ENCODE peak calls at places on chromosome 10, in eight cellular contexts. One of them, this sample, is unnamed.

GRCh38 chr10:113539789-113540188 is 13.1 kb upstream of the HABP2 start:
- DNase-seq in activated T-helper 1 cell treated with anti-CD3 and anti-CD28 coated beads, Interleukin-12 subunit alpha, Interleukin-12 subunit beta, Interleukin-2, Interleukin-4 antibody, amounts not matched to agents 30 ng/mL and 10 ng/mL and 1 ng/mL, durations not matched to agents 14 hours and 24 hours and 36 hours: no peak
- DNase-seq in anterior cingulate cortex: no peak
- DNase-seq in T-helper 2 cell: no peak
- DNase-seq in amygdala: no peak
- DNase-seq in AML-193: no peak
- DNase-seq in transverse colon: no peak
- DNase-seq in psoas muscle: peak; percentile 56
- DNase-seq in this sample: peak; percentile 21

GRCh38 chr10:94645285-94645684 is 38.2 kb upstream of the CYP2C18 start:
- DNase-seq in activated T-helper 1 cell treated with anti-CD3 and anti-CD28 coated beads, Interleukin-12 subunit alpha, Interleukin-12 subunit beta, Interleukin-2, Interleukin-4 antibody, amounts not matched to agents 30 ng/mL and 10 ng/mL and 1 ng/mL, durations not matched to agents 14 hours and 24 hours and 36 hours: no peak
- DNase-seq in anterior cingulate cortex: no peak
- DNase-seq in amygdala: no peak
- DNase-seq in T-helper 2 cell: no peak
- DNase-seq in AML-193: no peak
- DNase-seq in transverse colon: no peak
- DNase-seq in psoas muscle: no peak
- DNase-seq in this sample: no peak

GRCh38 chr10:80493482-80494021 is 39.4 kb downstream of the TSPAN14 start:
- DNase-seq in activated T-helper 1 cell treated with anti-CD3 and anti-CD28 coated beads, Interleukin-12 subunit alpha, Interleukin-12 subunit beta, Interleukin-2, Interleukin-4 antibody, amounts not matched to agents 30 ng/mL and 10 ng/mL and 1 ng/mL, durations not matched to agents 14 hours and 24 hours and 36 hours: no peak
- DNase-seq in anterior cingulate cortex: no peak
- DNase-seq in amygdala: no peak
- DNase-seq in transverse colon: no peak
- DNase-seq in psoas muscle: no peak
- DNase-seq in T-helper 2 cell: peak; percentile 75
- DNase-seq in AML-193: no peak
- DNase-seq in this sample: no peak

GRCh38 chr10:96306516-96306915 is 2.3 kb downstream of the DNTT start:
- DNase-seq in AML-193: peak; percentile 86
- DNase-seq in psoas muscle: peak; percentile 73
- DNase-seq in anterior cingulate cortex: no peak
- DNase-seq in transverse colon: peak; percentile 41
- DNase-seq in activated T-helper 1 cell treated with anti-CD3 and anti-CD28 coated beads, Interleukin-12 subunit alpha, Interleukin-12 subunit beta, Interleukin-2, Interleukin-4 antibody, amounts not matched to agents 30 ng/mL and 10 ng/mL and 1 ng/mL, durations not matched to agents 14 hours and 24 hours and 36 hours: no peak
- DNase-seq in T-helper 2 cell: no peak
- DNase-seq in amygdala: peak; percentile 18
- DNase-seq in this sample: peak; percentile 44

GRCh38 chr10:132691711-132692153 is 94.2 kb downstream of the NKX6-2 start:
- DNase-seq in activated T-helper 1 cell treated with anti-CD3 and anti-CD28 coated beads, Interleukin-12 subunit alpha, Interleukin-12 subunit beta, Interleukin-2, Interleukin-4 antibody, amounts not matched to agents 30 ng/mL and 10 ng/mL and 1 ng/mL, durations not matched to agents 14 hours and 24 hours and 36 hours: no peak
- DNase-seq in T-helper 2 cell: no peak
- DNase-seq in transverse colon: no peak
- DNase-seq in amygdala: no peak
- DNase-seq in AML-193: no peak
- DNase-seq in psoas muscle: peak; percentile 32
- DNase-seq in anterior cingulate cortex: no peak
- DNase-seq in this sample: no peak

GRCh38 chr10:71840177-71840711 is 10.8 kb downstream of the PSAP start:
- DNase-seq in AML-193: no peak
- DNase-seq in transverse colon: peak; percentile 66
- DNase-seq in activated T-helper 1 cell treated with anti-CD3 and anti-CD28 coated beads, Interleukin-12 subunit alpha, Interleukin-12 subunit beta, Interleukin-2, Interleukin-4 antibody, amounts not matched to agents 30 ng/mL and 10 ng/mL and 1 ng/mL, durations not matched to agents 14 hours and 24 hours and 36 hours: no peak
- DNase-seq in amygdala: peak; percentile 57
- DNase-seq in psoas muscle: peak; percentile 75
- DNase-seq in T-helper 2 cell: no peak
- DNase-seq in anterior cingulate cortex: peak; percentile 84
- DNase-seq in this sample: peak; percentile 81

GRCh38 chr10:79927111-79927828 is 21.6 kb downstream of the SFTPD start:
- DNase-seq in anterior cingulate cortex: peak; percentile 78
- DNase-seq in AML-193: no peak
- DNase-seq in amygdala: peak; percentile 31
- DNase-seq in psoas muscle: no peak
- DNase-seq in activated T-helper 1 cell treated with anti-CD3 and anti-CD28 coated beads, Interleukin-12 subunit alpha, Interleukin-12 subunit beta, Interleukin-2, Interleukin-4 antibody, amounts not matched to agents 30 ng/mL and 10 ng/mL and 1 ng/mL, durations not matched to agents 14 hours and 24 hours and 36 hours: no peak
- DNase-seq in transverse colon: no peak
- DNase-seq in T-helper 2 cell: no peak
- DNase-seq in this sample: no peak

GRCh38 chr10:11908536-11908935 is 85.4 kb downstream of the PROSER2 start:
- DNase-seq in anterior cingulate cortex: no peak
- DNase-seq in psoas muscle: no peak
- DNase-seq in amygdala: no peak
- DNase-seq in activated T-helper 1 cell treated with anti-CD3 and anti-CD28 coated beads, Interleukin-12 subunit alpha, Interleukin-12 subunit beta, Interleukin-2, Interleukin-4 antibody, amounts not matched to agents 30 ng/mL and 10 ng/mL and 1 ng/mL, durations not matched to agents 14 hours and 24 hours and 36 hours: no peak
- DNase-seq in T-helper 2 cell: no peak
- DNase-seq in AML-193: no peak
- DNase-seq in transverse colon: no peak
- DNase-seq in this sample: no peak

GRCh38 chr10:70847666-70848360 is 32.1 kb downstream of the SGPL1 start:
- DNase-seq in amygdala: no peak
- DNase-seq in transverse colon: no peak
- DNase-seq in activated T-helper 1 cell treated with anti-CD3 and anti-CD28 coated beads, Interleukin-12 subunit alpha, Interleukin-12 subunit beta, Interleukin-2, Interleukin-4 antibody, amounts not matched to agents 30 ng/mL and 10 ng/mL and 1 ng/mL, durations not matched to agents 14 hours and 24 hours and 36 hours: no peak
- DNase-seq in psoas muscle: no peak
- DNase-seq in anterior cingulate cortex: no peak
- DNase-seq in AML-193: no peak
- DNase-seq in T-helper 2 cell: no peak
- DNase-seq in this sample: no peak

GRCh38 chr10:35153723-35154122 is 27.1 kb downstream of the CREM start:
- DNase-seq in T-helper 2 cell: no peak
- DNase-seq in activated T-helper 1 cell treated with anti-CD3 and anti-CD28 coated beads, Interleukin-12 subunit alpha, Interleukin-12 subunit beta, Interleukin-2, Interleukin-4 antibody, amounts not matched to agents 30 ng/mL and 10 ng/mL and 1 ng/mL, durations not matched to agents 14 hours and 24 hours and 36 hours: no peak
- DNase-seq in amygdala: no peak
- DNase-seq in transverse colon: no peak
- DNase-seq in AML-193: no peak
- DNase-seq in anterior cingulate cortex: no peak
- DNase-seq in psoas muscle: no peak
- DNase-seq in this sample: no peak

GRCh38 chr10:16893664-16894063 is 76.4 kb upstream of the RSU1 start:
- DNase-seq in activated T-helper 1 cell treated with anti-CD3 and anti-CD28 coated beads, Interleukin-12 subunit alpha, Interleukin-12 subunit beta, Interleukin-2, Interleukin-4 antibody, amounts not matched to agents 30 ng/mL and 10 ng/mL and 1 ng/mL, durations not matched to agents 14 hours and 24 hours and 36 hours: no peak
- DNase-seq in transverse colon: no peak
- DNase-seq in AML-193: no peak
- DNase-seq in T-helper 2 cell: no peak
- DNase-seq in psoas muscle: no peak
- DNase-seq in anterior cingulate cortex: no peak
- DNase-seq in amygdala: no peak
- DNase-seq in this sample: no peak

GRCh38 chr10:101686133-101686925 is 8.6 kb downstream of the FBXW4 start:
- DNase-seq in psoas muscle: no peak
- DNase-seq in activated T-helper 1 cell treated with anti-CD3 and anti-CD28 coated beads, Interleukin-12 subunit alpha, Interleukin-12 subunit beta, Interleukin-2, Interleukin-4 antibody, amounts not matched to agents 30 ng/mL and 10 ng/mL and 1 ng/mL, durations not matched to agents 14 hours and 24 hours and 36 hours: no peak
- DNase-seq in amygdala: no peak
- DNase-seq in AML-193: no peak
- DNase-seq in anterior cingulate cortex: no peak
- DNase-seq in transverse colon: no peak
- DNase-seq in T-helper 2 cell: no peak
- DNase-seq in this sample: no peak

GRCh38 chr10:101341438-101341837 is 12.5 kb upstream of the BTRC start:
- DNase-seq in T-helper 2 cell: no peak
- DNase-seq in AML-193: no peak
- DNase-seq in psoas muscle: no peak
- DNase-seq in amygdala: no peak
- DNase-seq in transverse colon: no peak
- DNase-seq in anterior cingulate cortex: no peak
- DNase-seq in activated T-helper 1 cell treated with anti-CD3 and anti-CD28 coated beads, Interleukin-12 subunit alpha, Interleukin-12 subunit beta, Interleukin-2, Interleukin-4 antibody, amounts not matched to agents 30 ng/mL and 10 ng/mL and 1 ng/mL, durations not matched to agents 14 hours and 24 hours and 36 hours: no peak
- DNase-seq in this sample: no peak

GRCh38 chr10:70974351-70974901 is 86.1 kb upstream of the PCBD1 start:
- DNase-seq in psoas muscle: no peak
- DNase-seq in amygdala: no peak
- DNase-seq in anterior cingulate cortex: no peak
- DNase-seq in AML-193: no peak
- DNase-seq in activated T-helper 1 cell treated with anti-CD3 and anti-CD28 coated beads, Interleukin-12 subunit alpha, Interleukin-12 subunit beta, Interleukin-2, Interleukin-4 antibody, amounts not matched to agents 30 ng/mL and 10 ng/mL and 1 ng/mL, durations not matched to agents 14 hours and 24 hours and 36 hours: no peak
- DNase-seq in transverse colon: no peak
- DNase-seq in T-helper 2 cell: peak; percentile 5
- DNase-seq in this sample: no peak

GRCh38 chr10:59362991-59363390 is 642 bp upstream of the FAM13C start:
- DNase-seq in psoas muscle: peak; percentile 74
- DNase-seq in amygdala: peak; percentile 64
- DNase-seq in transverse colon: peak; percentile 60
- DNase-seq in activated T-helper 1 cell treated with anti-CD3 and anti-CD28 coated beads, Interleukin-12 subunit alpha, Interleukin-12 subunit beta, Interleukin-2, Interleukin-4 antibody, amounts not matched to agents 30 ng/mL and 10 ng/mL and 1 ng/mL, durations not matched to agents 14 hours and 24 hours and 36 hours: no peak
- DNase-seq in AML-193: no peak
- DNase-seq in anterior cingulate cortex: peak; percentile 64
- DNase-seq in T-helper 2 cell: peak; percentile 0
- DNase-seq in this sample: peak; percentile 51

GRCh38 chr10:8035641-8036520 is 18.6 kb upstream of the GATA3 start:
- DNase-seq in amygdala: no peak
- DNase-seq in anterior cingulate cortex: no peak
- DNase-seq in activated T-helper 1 cell treated with anti-CD3 and anti-CD28 coated beads, Interleukin-12 subunit alpha, Interleukin-12 subunit beta, Interleukin-2, Interleukin-4 antibody, amounts not matched to agents 30 ng/mL and 10 ng/mL and 1 ng/mL, durations not matched to agents 14 hours and 24 hours and 36 hours: no peak
- DNase-seq in T-helper 2 cell: no peak
- DNase-seq in transverse colon: no peak
- DNase-seq in AML-193: no peak
- DNase-seq in psoas muscle: no peak
- DNase-seq in this sample: no peak

GRCh38 chr10:125637496-125637895 is 45.5 kb downstream of the TEX36 start:
- DNase-seq in T-helper 2 cell: no peak
- DNase-seq in transverse colon: no peak
- DNase-seq in psoas muscle: no peak
- DNase-seq in amygdala: no peak
- DNase-seq in AML-193: no peak
- DNase-seq in anterior cingulate cortex: no peak
- DNase-seq in activated T-helper 1 cell treated with anti-CD3 and anti-CD28 coated beads, Interleukin-12 subunit alpha, Interleukin-12 subunit beta, Interleukin-2, Interleukin-4 antibody, amounts not matched to agents 30 ng/mL and 10 ng/mL and 1 ng/mL, durations not matched to agents 14 hours and 24 hours and 36 hours: no peak
- DNase-seq in this sample: no peak

GRCh38 chr10:103802081-103802480 is 53.3 kb downstream of the SH3PXD2A start:
- DNase-seq in psoas muscle: no peak
- DNase-seq in amygdala: no peak
- DNase-seq in anterior cingulate cortex: no peak
- DNase-seq in transverse colon: no peak
- DNase-seq in T-helper 2 cell: no peak
- DNase-seq in AML-193: no peak
- DNase-seq in activated T-helper 1 cell treated with anti-CD3 and anti-CD28 coated beads, Interleukin-12 subunit alpha, Interleukin-12 subunit beta, Interleukin-2, Interleukin-4 antibody, amounts not matched to agents 30 ng/mL and 10 ng/mL and 1 ng/mL, durations not matched to agents 14 hours and 24 hours and 36 hours: no peak
- DNase-seq in this sample: no peak

GRCh38 chr10:72045586-72045985 is 42.8 kb downstream of the SPOCK2 start:
- DNase-seq in amygdala: no peak
- DNase-seq in activated T-helper 1 cell treated with anti-CD3 and anti-CD28 coated beads, Interleukin-12 subunit alpha, Interleukin-12 subunit beta, Interleukin-2, Interleukin-4 antibody, amounts not matched to agents 30 ng/mL and 10 ng/mL and 1 ng/mL, durations not matched to agents 14 hours and 24 hours and 36 hours: no peak
- DNase-seq in transverse colon: no peak
- DNase-seq in AML-193: no peak
- DNase-seq in anterior cingulate cortex: no peak
- DNase-seq in T-helper 2 cell: no peak
- DNase-seq in psoas muscle: no peak
- DNase-seq in this sample: no peak

GRCh38 chr10:100043796-100044195 is 34.0 kb upstream of the DNMBP start:
- DNase-seq in T-helper 2 cell: no peak
- DNase-seq in transverse colon: no peak
- DNase-seq in amygdala: no peak
- DNase-seq in anterior cingulate cortex: no peak
- DNase-seq in AML-193: no peak
- DNase-seq in psoas muscle: peak; percentile 77
- DNase-seq in activated T-helper 1 cell treated with anti-CD3 and anti-CD28 coated beads, Interleukin-12 subunit alpha, Interleukin-12 subunit beta, Interleukin-2, Interleukin-4 antibody, amounts not matched to agents 30 ng/mL and 10 ng/mL and 1 ng/mL, durations not matched to agents 14 hours and 24 hours and 36 hours: no peak
- DNase-seq in this sample: no peak

GRCh38 chr10:55263327-55263726 is 462.3 kb upstream of the PCDH15 start:
- DNase-seq in anterior cingulate cortex: no peak
- DNase-seq in transverse colon: no peak
- DNase-seq in T-helper 2 cell: no peak
- DNase-seq in activated T-helper 1 cell treated with anti-CD3 and anti-CD28 coated beads, Interleukin-12 subunit alpha, Interleukin-12 subunit beta, Interleukin-2, Interleukin-4 antibody, amounts not matched to agents 30 ng/mL and 10 ng/mL and 1 ng/mL, durations not matched to agents 14 hours and 24 hours and 36 hours: no peak
- DNase-seq in AML-193: no peak
- DNase-seq in amygdala: no peak
- DNase-seq in psoas muscle: no peak
- DNase-seq in this sample: no peak

GRCh38 chr10:28400176-28400575 is 97.3 kb upstream of the MPP7 start:
- DNase-seq in transverse colon: peak; percentile 61
- DNase-seq in AML-193: no peak
- DNase-seq in anterior cingulate cortex: no peak
- DNase-seq in activated T-helper 1 cell treated with anti-CD3 and anti-CD28 coated beads, Interleukin-12 subunit alpha, Interleukin-12 subunit beta, Interleukin-2, Interleukin-4 antibody, amounts not matched to agents 30 ng/mL and 10 ng/mL and 1 ng/mL, durations not matched to agents 14 hours and 24 hours and 36 hours: no peak
- DNase-seq in amygdala: no peak
- DNase-seq in psoas muscle: no peak
- DNase-seq in T-helper 2 cell: no peak
- DNase-seq in this sample: no peak

GRCh38 chr10:78404296-78404695 is 370.6 kb downstream of the RPS24 start:
- DNase-seq in psoas muscle: no peak
- DNase-seq in anterior cingulate cortex: no peak
- DNase-seq in activated T-helper 1 cell treated with anti-CD3 and anti-CD28 coated beads, Interleukin-12 subunit alpha, Interleukin-12 subunit beta, Interleukin-2, Interleukin-4 antibody, amounts not matched to agents 30 ng/mL and 10 ng/mL and 1 ng/mL, durations not matched to agents 14 hours and 24 hours and 36 hours: no peak
- DNase-seq in transverse colon: no peak
- DNase-seq in T-helper 2 cell: no peak
- DNase-seq in AML-193: no peak
- DNase-seq in amygdala: no peak
- DNase-seq in this sample: no peak

GRCh38 chr10:70403483-70404035 is 386 bp upstream of the EIF4EBP2 start:
- DNase-seq in AML-193: no peak
- DNase-seq in transverse colon: no peak
- DNase-seq in anterior cingulate cortex: no peak
- DNase-seq in amygdala: no peak
- DNase-seq in psoas muscle: no peak
- DNase-seq in activated T-helper 1 cell treated with anti-CD3 and anti-CD28 coated beads, Interleukin-12 subunit alpha, Interleukin-12 subunit beta, Interleukin-2, Interleukin-4 antibody, amounts not matched to agents 30 ng/mL and 10 ng/mL and 1 ng/mL, durations not matched to agents 14 hours and 24 hours and 36 hours: no peak
- DNase-seq in T-helper 2 cell: no peak
- DNase-seq in this sample: no peak

GRCh38 chr10:52212062-52212461 is 102.0 kb upstream of the DKK1 start:
- DNase-seq in anterior cingulate cortex: no peak
- DNase-seq in AML-193: no peak
- DNase-seq in T-helper 2 cell: no peak
- DNase-seq in transverse colon: peak; percentile 13
- DNase-seq in activated T-helper 1 cell treated with anti-CD3 and anti-CD28 coated beads, Interleukin-12 subunit alpha, Interleukin-12 subunit beta, Interleukin-2, Interleukin-4 antibody, amounts not matched to agents 30 ng/mL and 10 ng/mL and 1 ng/mL, durations not matched to agents 14 hours and 24 hours and 36 hours: no peak
- DNase-seq in amygdala: no peak
- DNase-seq in psoas muscle: no peak
- DNase-seq in this sample: no peak

GRCh38 chr10:83078160-83078559 is 1061.1 kb upstream of the GHITM start:
- DNase-seq in transverse colon: no peak
- DNase-seq in anterior cingulate cortex: no peak
- DNase-seq in AML-193: no peak
- DNase-seq in T-helper 2 cell: no peak
- DNase-seq in psoas muscle: no peak
- DNase-seq in activated T-helper 1 cell treated with anti-CD3 and anti-CD28 coated beads, Interleukin-12 subunit alpha, Interleukin-12 subunit beta, Interleukin-2, Interleukin-4 antibody, amounts not matched to agents 30 ng/mL and 10 ng/mL and 1 ng/mL, durations not matched to agents 14 hours and 24 hours and 36 hours: no peak
- DNase-seq in amygdala: no peak
- DNase-seq in this sample: no peak

GRCh38 chr10:69092959-69093850 is 5.3 kb downstream of the SRGN start:
- DNase-seq in AML-193: peak; percentile 65
- DNase-seq in anterior cingulate cortex: no peak
- DNase-seq in T-helper 2 cell: peak; percentile 89
- DNase-seq in psoas muscle: peak; percentile 60
- DNase-seq in activated T-helper 1 cell treated with anti-CD3 and anti-CD28 coated beads, Interleukin-12 subunit alpha, Interleukin-12 subunit beta, Interleukin-2, Interleukin-4 antibody, amounts not matched to agents 30 ng/mL and 10 ng/mL and 1 ng/mL, durations not matched to agents 14 hours and 24 hours and 36 hours: peak; percentile 80
- DNase-seq in amygdala: no peak
- DNase-seq in transverse colon: peak; percentile 84
- DNase-seq in this sample: no peak

GRCh38 chr10:72353028-72353962 is 1.4 kb downstream of the DNAJB12 start:
- DNase-seq in transverse colon: no peak
- DNase-seq in psoas muscle: no peak
- DNase-seq in amygdala: no peak
- DNase-seq in AML-193: no peak
- DNase-seq in activated T-helper 1 cell treated with anti-CD3 and anti-CD28 coated beads, Interleukin-12 subunit alpha, Interleukin-12 subunit beta, Interleukin-2, Interleukin-4 antibody, amounts not matched to agents 30 ng/mL and 10 ng/mL and 1 ng/mL, durations not matched to agents 14 hours and 24 hours and 36 hours: no peak
- DNase-seq in T-helper 2 cell: no peak
- DNase-seq in anterior cingulate cortex: peak; percentile 16
- DNase-seq in this sample: no peak

GRCh38 chr10:132296671-132297443 is 10.9 kb downstream of the STK32C start:
- DNase-seq in amygdala: no peak
- DNase-seq in anterior cingulate cortex: no peak
- DNase-seq in psoas muscle: no peak
- DNase-seq in transverse colon: no peak
- DNase-seq in activated T-helper 1 cell treated with anti-CD3 and anti-CD28 coated beads, Interleukin-12 subunit alpha, Interleukin-12 subunit beta, Interleukin-2, Interleukin-4 antibody, amounts not matched to agents 30 ng/mL and 10 ng/mL and 1 ng/mL, durations not matched to agents 14 hours and 24 hours and 36 hours: no peak
- DNase-seq in AML-193: no peak
- DNase-seq in T-helper 2 cell: no peak
- DNase-seq in this sample: no peak

GRCh38 chr10:29238531-29239080 is 50.3 kb upstream of the LYZL1 start:
- DNase-seq in T-helper 2 cell: no peak
- DNase-seq in psoas muscle: no peak
- DNase-seq in anterior cingulate cortex: no peak
- DNase-seq in amygdala: no peak
- DNase-seq in transverse colon: no peak
- DNase-seq in AML-193: no peak
- DNase-seq in activated T-helper 1 cell treated with anti-CD3 and anti-CD28 coated beads, Interleukin-12 subunit alpha, Interleukin-12 subunit beta, Interleukin-2, Interleukin-4 antibody, amounts not matched to agents 30 ng/mL and 10 ng/mL and 1 ng/mL, durations not matched to agents 14 hours and 24 hours and 36 hours: no peak
- DNase-seq in this sample: no peak

GRCh38 chr10:132397671-132398565 is 918 bp downstream of the PWWP2B start:
- DNase-seq in T-helper 2 cell: peak; percentile 21
- DNase-seq in amygdala: no peak
- DNase-seq in anterior cingulate cortex: no peak
- DNase-seq in psoas muscle: peak; percentile 72
- DNase-seq in activated T-helper 1 cell treated with anti-CD3 and anti-CD28 coated beads, Interleukin-12 subunit alpha, Interleukin-12 subunit beta, Interleukin-2, Interleukin-4 antibody, amounts not matched to agents 30 ng/mL and 10 ng/mL and 1 ng/mL, durations not matched to agents 14 hours and 24 hours and 36 hours: peak; percentile 18
- DNase-seq in AML-193: peak; percentile 38
- DNase-seq in transverse colon: peak; percentile 67
- DNase-seq in this sample: no peak

GRCh38 chr10:33422779-33423520 is 88.5 kb upstream of the NRP1 start:
- DNase-seq in T-helper 2 cell: no peak
- DNase-seq in anterior cingulate cortex: no peak
- DNase-seq in activated T-helper 1 cell treated with anti-CD3 and anti-CD28 coated beads, Interleukin-12 subunit alpha, Interleukin-12 subunit beta, Interleukin-2, Interleukin-4 antibody, amounts not matched to agents 30 ng/mL and 10 ng/mL and 1 ng/mL, durations not matched to agents 14 hours and 24 hours and 36 hours: no peak
- DNase-seq in transverse colon: no peak
- DNase-seq in AML-193: no peak
- DNase-seq in psoas muscle: no peak
- DNase-seq in amygdala: no peak
- DNase-seq in this sample: peak; percentile 2

GRCh38 chr10:51972733-51973346 is 273.4 kb upstream of the CSTF2T start:
- DNase-seq in transverse colon: no peak
- DNase-seq in activated T-helper 1 cell treated with anti-CD3 and anti-CD28 coated beads, Interleukin-12 subunit alpha, Interleukin-12 subunit beta, Interleukin-2, Interleukin-4 antibody, amounts not matched to agents 30 ng/mL and 10 ng/mL and 1 ng/mL, durations not matched to agents 14 hours and 24 hours and 36 hours: no peak
- DNase-seq in amygdala: no peak
- DNase-seq in T-helper 2 cell: peak; percentile 44
- DNase-seq in AML-193: no peak
- DNase-seq in anterior cingulate cortex: no peak
- DNase-seq in psoas muscle: no peak
- DNase-seq in this sample: no peak

GRCh38 chr10:46560381-46560780 is 3.9 kb upstream of the GPRIN2 start:
- DNase-seq in T-helper 2 cell: no peak
- DNase-seq in activated T-helper 1 cell treated with anti-CD3 and anti-CD28 coated beads, Interleukin-12 subunit alpha, Interleukin-12 subunit beta, Interleukin-2, Interleukin-4 antibody, amounts not matched to agents 30 ng/mL and 10 ng/mL and 1 ng/mL, durations not matched to agents 14 hours and 24 hours and 36 hours: no peak
- DNase-seq in AML-193: no peak
- DNase-seq in transverse colon: peak; percentile 6
- DNase-seq in psoas muscle: peak; percentile 40
- DNase-seq in anterior cingulate cortex: no peak
- DNase-seq in amygdala: no peak
- DNase-seq in this sample: no peak